ENCODE peak calls at places on chromosomes 5 and 9, in six cellular contexts. U, N, Q, W, X and L are unnamed samples.

GRCh38 chr5:135339189-135339588 is 59.8 kb downstream of the MACROH2A1 start:
- DNase-seq in U (no peak), Q (no peak), W (no peak), X (no peak), N (no peak), L (no peak)

GRCh38 chr5:114565871-114566270 is 204.0 kb downstream of the KCNN2 start:
- DNase-seq in X (no peak), U (no peak), N (no peak), W (no peak), Q (no peak), L (no peak)

GRCh38 chr9:85038824-85039540 is 369.5 kb downstream of the NTRK2 start:
- DNase-seq in W (no peak), X (no peak), U (no peak), N (no peak), Q (no peak), L (no peak)

GRCh38 chr5:42715791-42716190 is 40.8 kb upstream of the CCDC152 start:
- DNase-seq in W (peak), N (no peak), X (peak), U (no peak), Q (no peak), L (no peak)

GRCh38 chr9:87276851-87277251 is 220.8 kb upstream of the DAPK1 start:
- DNase-seq in X (no peak), U (peak), N (no peak), Q (no peak), W (peak), L (no peak)

GRCh38 chr5:39209924-39210323 is 9.4 kb downstream of the FYB1 start:
- DNase-seq in N (no peak), X (no peak), W (peak), U (no peak), Q (peak), L (no peak)

GRCh38 chr5:166088389-166089039 is 2202.9 kb upstream of the WWC1 start:
- DNase-seq in U (no peak), W (no peak), X (no peak), Q (no peak), N (peak), L (peak)

GRCh38 chr9:33297455-33297854 is 7.1 kb downstream of the NFX1 start:
- DNase-seq in U (no peak), X (no peak), N (no peak), W (peak), Q (no peak), L (no peak)

GRCh38 chr9:93869863-93870262 is 85.3 kb downstream of the BARX1 start:
- DNase-seq in W (no peak), X (no peak), U (no peak), Q (no peak), N (no peak), L (no peak)

GRCh38 chr9:126378761-126379160 is 52.1 kb downstream of the MVB12B start:
- DNase-seq in X (no peak), U (no peak), Q (no peak), N (no peak), W (no peak), L (no peak)

GRCh38 chr5:79236364-79236969 is 536 bp downstream of the JMY start:
- DNase-seq in X (peak), U (peak), N (no peak), Q (no peak), W (peak), L (no peak)